ENCODE peak calls at places on chromosome 7, in five cellular contexts. S is GM12878, F is K562, P is HepG2, L is H1. I is an unnamed sample.

GRCh38 chr7:34069676-34070075 is 164.3 kb downstream of the BMPER start:
- DNase-seq in S (no peak), F (no peak), P (peak), L (no peak), I (no peak)

GRCh38 chr7:152435384-152436278 is at the start of gene KMT2C:
- DNase-seq in S (no peak), F (peak), P (no peak), L (peak), I (peak)

GRCh38 chr7:70706204-70706603 is 425.7 kb upstream of the GALNT17 start:
- DNase-seq in S (no peak), F (peak), P (no peak), L (peak), I (no peak)

GRCh38 chr7:123879628-123880027 is 34.7 kb downstream of the HYAL4 start:
- DNase-seq in S (no peak), F (no peak), P (no peak), L (no peak), I (no peak)

GRCh38 chr7:2512179-2512644 is 7.4 kb upstream of the LFNG start:
- DNase-seq in S (no peak), F (no peak), P (no peak), L (no peak), I (no peak)

GRCh38 chr7:92697414-92697813 is 107.2 kb upstream of the FAM133B start:
- DNase-seq in S (no peak), F (no peak), P (no peak), L (no peak), I (no peak)

GRCh38 chr7:57646901-57647246 is 196.9 kb downstream of the ZNF716 start:
- DNase-seq in S (no peak), F (no peak), P (no peak), L (no peak), I (no peak)

GRCh38 chr7:25303380-25304321 is 75.4 kb upstream of the NPVF start:
- DNase-seq in S (no peak), F (no peak), P (no peak), L (no peak), I (peak)

GRCh38 chr7:20140278-20141058 is 76.7 kb downstream of the MACC1 start:
- DNase-seq in S (no peak), F (no peak), P (no peak), L (no peak), I (no peak)

GRCh38 chr7:38630720-38631673 is at the start of gene AMPH:
- DNase-seq in S (no peak), F (peak), P (no peak), L (peak), I (peak)

GRCh38 chr7:1464694-1465093 is 5.4 kb upstream of the MICALL2 start:
- DNase-seq in S (no peak), F (no peak), P (no peak), L (no peak), I (no peak)

GRCh38 chr7:84911077-84911476 is 275.8 kb downstream of the SEMA3D start:
- DNase-seq in S (no peak), F (no peak), P (no peak), L (no peak), I (no peak)

GRCh38 chr7:150903627-150904026 is 51.3 kb downstream of the AOC1 start:
- DNase-seq in S (no peak), F (peak), P (no peak), L (no peak), I (no peak)

DNA sequence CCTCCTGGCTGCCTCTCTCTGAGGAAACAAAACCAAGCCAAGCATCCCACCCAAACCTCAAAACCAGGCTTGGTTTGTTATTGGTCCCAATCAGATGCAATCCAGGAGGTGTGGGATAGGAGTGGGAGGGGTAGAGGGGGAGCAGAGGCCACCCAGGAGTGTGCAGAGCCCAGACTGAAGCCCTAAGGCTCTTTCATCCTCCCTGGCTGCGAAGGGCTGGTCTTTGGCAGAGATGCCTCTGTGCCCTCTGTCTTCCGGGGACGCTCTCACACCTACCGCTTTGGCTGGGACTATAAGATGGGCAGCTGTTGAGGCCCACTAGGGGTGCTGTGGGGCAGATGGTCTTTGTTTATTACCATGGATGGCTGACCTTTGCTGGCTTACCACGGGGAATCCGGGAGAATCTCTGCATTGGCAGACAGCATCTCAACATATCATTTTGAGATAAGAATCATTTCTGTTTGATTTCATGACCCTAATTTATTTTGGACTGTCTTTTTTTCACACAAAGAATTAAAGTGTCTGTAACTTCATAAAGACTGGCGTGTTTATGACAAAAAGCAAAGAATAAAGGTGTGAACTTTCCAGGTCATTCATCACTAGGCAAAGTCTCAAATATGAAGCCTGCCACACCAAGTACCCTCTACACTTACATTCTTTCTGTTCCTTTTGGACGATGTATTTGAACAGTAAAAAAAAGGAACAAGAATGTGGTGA is 6.5 kb upstream of the DENND2A start:
- DNase-seq in S (no peak), F (peak), P (peak), L (peak), I (peak)
- TF ChIP-seq SP1 in S (no peak), F (no peak), P (no peak), L (no peak), I (no peak)

GRCh38 chr7:44279731-44280505 is 45.5 kb downstream of the CAMK2B start:
- DNase-seq in S (no peak), F (peak), P (no peak), L (peak), I (peak)

GRCh38 chr7:44280636-44280992 is 44.8 kb downstream of the CAMK2B start:
- DNase-seq in S (no peak), F (no peak), P (no peak), L (peak), I (no peak)

GRCh38 chr7:44282601-44283171 is 42.7 kb downstream of the CAMK2B start:
- DNase-seq in S (no peak), F (no peak), P (no peak), L (peak), I (peak)

GRCh38 chr7:44281811-44282600 is 43.4 kb downstream of the CAMK2B start:
- DNase-seq in S (no peak), F (no peak), P (no peak), L (no peak), I (peak)

DNA sequence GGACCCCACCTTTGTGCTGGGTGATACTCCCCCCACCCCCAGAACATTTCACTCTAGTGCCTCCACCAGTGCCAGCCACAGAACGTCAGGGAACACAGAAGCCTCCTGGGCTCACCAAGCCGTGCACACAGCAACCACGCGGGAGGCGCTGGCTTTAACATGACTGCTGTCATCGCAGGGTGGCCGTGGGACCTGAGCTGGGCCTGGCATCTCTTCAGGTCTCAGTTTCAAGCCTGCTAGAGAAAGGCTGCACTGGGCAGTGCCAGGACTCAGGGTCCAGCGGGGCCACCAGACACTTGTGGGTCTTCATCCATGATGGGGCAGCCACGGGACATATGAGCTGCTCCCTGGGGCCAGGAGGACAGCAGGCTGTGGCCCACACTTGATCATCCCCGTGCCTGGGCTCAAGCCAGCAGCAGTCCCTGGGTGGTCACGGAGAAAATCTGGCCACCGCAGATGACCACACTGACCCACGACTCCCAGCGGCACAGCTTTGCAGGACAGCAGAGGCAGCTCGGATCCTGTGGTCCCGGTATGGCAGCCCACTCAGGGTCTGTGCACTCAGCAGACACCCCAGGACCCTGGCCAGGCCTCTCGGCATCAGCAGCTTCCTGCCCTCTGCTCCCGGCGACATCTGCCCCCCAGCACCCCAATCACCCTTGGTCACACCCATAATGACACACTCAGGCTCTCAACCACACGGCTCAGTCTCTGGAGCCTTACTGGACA is 44.2 kb downstream of the CAMK2B start:
- DNase-seq in S (no peak), F (no peak), P (no peak), L (peak), I (peak)
- TF ChIP-seq ATF2 in S (no peak), F (no peak), P (no peak), L (no peak), I (no peak)

GRCh38 chr7:101902680-101903504 is 85.5 kb downstream of the CUX1 start:
- DNase-seq in S (no peak), F (peak), P (no peak), L (no peak), I (no peak)

GRCh38 chr7:101903505-101903849 is 86.1 kb downstream of the CUX1 start:
- DNase-seq in S (no peak), F (peak), P (no peak), L (no peak), I (no peak)

GRCh38 chr7:101900103-101900502 is 82.7 kb downstream of the CUX1 start:
- DNase-seq in S (no peak), F (no peak), P (no peak), L (no peak), I (no peak)

GRCh38 chr7:101904019-101904418 is 86.6 kb downstream of the CUX1 start:
- DNase-seq in S (no peak), F (no peak), P (no peak), L (no peak), I (no peak)

DNA sequence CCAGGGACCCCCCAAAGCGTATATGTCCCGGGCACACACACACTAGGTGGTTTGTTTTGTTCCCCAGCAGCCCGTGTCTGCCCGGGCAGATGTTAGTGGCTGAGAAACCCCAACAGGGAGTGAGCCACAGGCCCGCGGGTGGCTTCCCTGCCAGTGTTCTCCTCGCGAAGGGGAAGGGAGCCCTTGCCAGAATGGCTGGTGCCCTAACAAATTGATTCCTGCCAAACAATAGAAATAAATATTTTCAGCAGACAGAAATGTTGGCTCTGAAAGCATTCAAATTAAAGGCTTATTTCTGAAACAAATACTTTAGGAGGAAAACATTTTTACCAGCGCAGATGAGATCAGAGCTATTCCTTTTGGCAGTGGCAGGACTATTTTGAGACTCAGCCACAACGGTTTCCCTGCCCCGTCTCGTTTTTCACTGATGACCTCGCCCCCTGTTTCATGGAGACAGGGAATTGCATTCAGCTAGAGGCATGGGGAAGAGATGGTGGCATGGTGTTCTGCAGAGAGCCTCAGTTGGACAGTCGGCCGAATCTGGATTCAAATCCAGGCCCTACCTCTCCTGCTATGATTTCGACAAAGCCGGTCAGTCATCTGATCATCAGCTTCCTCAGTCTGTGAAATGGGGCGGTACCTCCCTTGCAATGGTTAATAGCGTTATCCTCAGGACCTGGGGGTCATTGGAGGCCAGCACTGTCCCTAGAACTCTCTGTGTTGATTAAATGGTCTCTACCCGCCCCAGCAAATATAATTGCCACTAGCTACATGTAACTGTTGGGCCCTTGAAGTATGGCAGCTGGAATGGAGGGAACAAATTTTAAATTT is 84.5 kb downstream of the CUX1 start:
- DNase-seq in S (no peak), F (peak), P (no peak), L (no peak), I (no peak)
- TF ChIP-seq ATF3 in S (no peak), F (peak), P (no peak), L (no peak), I (no peak)

GRCh38 chr7:145599376-145599775 is 517.2 kb upstream of the CNTNAP2 start:
- DNase-seq in S (no peak), F (no peak), P (no peak), L (no peak), I (no peak)
- TF ChIP-seq SP1 in S (no peak), F (no peak), P (no peak), L (no peak), I (no peak)

I was measured in WTC11.